ENCODE peak calls at places on chromosomes 11 and 22, in seven cellular contexts. S is psoas muscle, M is NCI-H774, Q is NCI-H1436 treated with DMSO at 0.1 percent for 48 hours, Y is activated T-cell treated with anti-CD3 and anti-CD28 coated beads for 48 hours, R is choroid plexus epithelial cell, W is tibial artery. G is an unnamed sample.

GRCh38 chr11:69540118-69541000 is 58.9 kb downstream of the LINC01488 start:
- DNase-seq in S (peak), W (peak), R (no peak), M (no peak), Q (no peak), Y (no peak), G (no peak)

GRCh38 chr22:30420401-30421178 is 5.0 kb upstream of the MTFP1 start:
- DNase-seq in S (no peak), W (no peak), M (no peak), Y (no peak), Q (no peak), R (peak), G (no peak)

GRCh38 chr22:37454857-37455686 is 27.8 kb upstream of the ELFN2 start:
- DNase-seq in Y (no peak), Q (no peak), W (no peak), S (no peak), R (peak), M (no peak), G (no peak)

GRCh38 chr11:70085815-70086769 is 8.0 kb downstream of the ANO1 start:
- DNase-seq in W (no peak), R (no peak), M (no peak), Y (no peak), Q (no peak), S (no peak), G (no peak)

GRCh38 chr11:10004526-10005113 is 289.4 kb downstream of the SBF2 start:
- DNase-seq in Q (no peak), Y (no peak), M (no peak), R (no peak), S (no peak), W (no peak), G (no peak)

GRCh38 chr11:48095779-48096470 is 115.6 kb downstream of the PTPRJ start:
- DNase-seq in S (no peak), M (no peak), Q (no peak), W (no peak), R (no peak), Y (no peak), G (no peak)

GRCh38 chr22:42901790-42902508 is 44.9 kb upstream of the ARFGAP3 start:
- DNase-seq in R (no peak), Q (no peak), W (no peak), Y (no peak), S (peak), M (no peak), G (no peak)

GRCh38 chr11:111836766-111837165 is 34.6 kb downstream of the ALG9 start:
- DNase-seq in R (peak), W (no peak), M (no peak), S (no peak), Y (no peak), Q (no peak), G (no peak)

GRCh38 chr11:14544611-14545010 is 24.4 kb upstream of the PSMA1 start:
- DNase-seq in Y (no peak), R (peak), S (no peak), W (no peak), Q (no peak), M (no peak), G (no peak)

GRCh38 chr22:16953206-16954059 is 54.6 kb downstream of the GAB4 start:
- DNase-seq in W (no peak), R (no peak), Q (no peak), S (no peak), M (no peak), Y (no peak), G (no peak)

GRCh38 chr11:57568330-57568766 is 876 bp upstream of the UBE2L6 start:
- DNase-seq in S (no peak), M (no peak), Q (no peak), W (peak), Y (no peak), R (peak), G (no peak)

GRCh38 chr11:1226981-1227550 is 4.2 kb downstream of the MUC5B start:
- DNase-seq in R (peak), M (no peak), Q (no peak), S (peak), W (no peak), Y (no peak), G (no peak)

GRCh38 chr11:135033545-135033944 is 621.5 kb upstream of the B3GAT1 start:
- DNase-seq in Q (no peak), S (no peak), R (peak), M (peak), Y (no peak), W (no peak), G (no peak)

GRCh38 chr11:37504925-37505324 is 906.9 kb upstream of the RAG2 start:
- DNase-seq in Q (no peak), S (no peak), R (peak), W (no peak), M (no peak), Y (no peak), G (peak)

G was measured in brain pericyte.